ENCODE peak calls at places on chromosomes 4 and X, in nine cellular contexts. R, O, W, T, K, E, J, D and G are unnamed samples.

GRCh38 chr4:24642941-24643628 is 58.7 kb upstream of the DHX15 start:
- DNase-seq in K (no peak), D (peak), O (no peak), J (peak), R (no peak), E (peak), T (no peak), W (no peak), G (no peak)

GRCh38 chr4:136078971-136079370 is 1453.3 kb downstream of the PCDH18 start:
- DNase-seq in J (peak), E (peak), K (no peak), D (no peak), R (no peak), T (no peak), W (no peak), O (no peak), G (no peak)

GRCh38 chr4:172708184-172708583 is 460.4 kb upstream of the GALNT7 start:
- DNase-seq in D (no peak), W (no peak), J (no peak), K (no peak), R (peak), T (no peak), E (no peak), O (no peak), G (no peak)

GRCh38 chrX:11664211-11664888 is 1.4 kb downstream of the ARHGAP6 start:
- DNase-seq in R (peak), O (no peak), J (peak), W (no peak), E (peak), D (no peak), K (peak), T (no peak), G (no peak)

GRCh38 chr4:147078875-147079658 is 133.4 kb upstream of the TTC29 start:
- DNase-seq in W (no peak), T (no peak), K (no peak), R (no peak), E (peak), O (no peak), D (no peak), J (no peak), G (no peak)

GRCh38 chrX:109940411-109940810 is 62.5 kb upstream of the TMEM164 start:
- DNase-seq in J (no peak), E (no peak), D (no peak), R (no peak), T (no peak), W (no peak), O (no peak), K (no peak), G (no peak)

GRCh38 chrX:154749856-154750255 is 1.0 kb downstream of the GAB3 start:
- DNase-seq in R (no peak), J (no peak), E (no peak), T (no peak), D (no peak), K (no peak), W (no peak), O (no peak), G (no peak)

GRCh38 chrX:11557120-11557519 is 108.6 kb downstream of the ARHGAP6 start:
- DNase-seq in J (peak), T (no peak), K (no peak), O (no peak), E (peak), W (no peak), R (no peak), D (peak), G (peak)